ENCODE peak calls at places on chromosomes 6 and 20, in five cellular contexts. R is neuronal stem cell, D is mesenchymal stem cell, X is H1, U is H9. V is an unnamed sample.

GRCh38 chr6:91731939-91732338 is 1145.1 kb upstream of the MAP3K7 start:
- DNase-seq in R (no peak), D (no peak), X (no peak), U (no peak), V (no peak)

GRCh38 chr6:142372348-142372747 is 70.5 kb downstream of the ADGRG6 start:
- DNase-seq in R (no peak), D (peak), X (no peak), U (no peak), V (no peak)

GRCh38 chr20:48826064-48826463 is 1.7 kb downstream of the PREX1 start:
- DNase-seq in R (peak), D (no peak), X (peak), U (peak), V (no peak)

GRCh38 chr6:166619912-166620311 is 7.1 kb downstream of the RPS6KA2 start:
- DNase-seq in R (no peak), D (peak), X (no peak), U (no peak), V (peak)

GRCh38 chr6:146997062-146997461 is 207.2 kb upstream of the STXBP5 start:
- DNase-seq in R (no peak), D (peak), X (no peak), U (no peak), V (no peak)

GRCh38 chr20:34175072-34175471 is 63.0 kb upstream of the EIF2S2 start:
- DNase-seq in R (no peak), D (no peak), X (no peak), U (no peak), V (no peak)

GRCh38 chr6:19142236-19142635 is 694.9 kb upstream of the ID4 start:
- DNase-seq in R (no peak), D (no peak), X (no peak), U (no peak), V (no peak)

GRCh38 chr20:32527447-32528055 is 57.6 kb downstream of the NOL4L start:
- DNase-seq in R (no peak), D (no peak), X (no peak), U (no peak), V (no peak)

GRCh38 chr6:56517155-56517745 is 125.4 kb downstream of the DST start:
- DNase-seq in R (no peak), D (peak), X (no peak), U (no peak), V (no peak)

GRCh38 chr6:30591008-30591407 is 19.8 kb downstream of the ABCF1 start:
- DNase-seq in R (no peak), D (peak), X (no peak), U (no peak), V (peak)

GRCh38 chr6:88843040-88843439 is 120.4 kb downstream of the RNGTT start:
- DNase-seq in R (no peak), D (no peak), X (no peak), U (no peak), V (no peak)

GRCh38 chr6:137693737-137694136 is 173.3 kb upstream of the TNFAIP3 start:
- DNase-seq in R (no peak), D (no peak), X (no peak), U (no peak), V (peak)

GRCh38 chr6:20211037-20211940 is 980 bp downstream of the MBOAT1 start:
- DNase-seq in R (no peak), D (no peak), X (no peak), U (peak), V (no peak)

GRCh38 chr20:1920252-1920651 is 25.0 kb downstream of the SIRPA start:
- DNase-seq in R (no peak), D (no peak), X (no peak), U (no peak), V (no peak)

GRCh38 chr6:38797391-38797790 is 82.3 kb downstream of the DNAH8 start:
- DNase-seq in R (no peak), D (no peak), X (no peak), U (no peak), V (no peak)

GRCh38 chr6:139334791-139335446 is 39.5 kb downstream of the CITED2 start:
- DNase-seq in R (no peak), D (peak), X (no peak), U (no peak), V (peak)

GRCh38 chr20:36507746-36508145 is 33.6 kb upstream of the MYL9 start:
- DNase-seq in R (no peak), D (no peak), X (no peak), U (no peak), V (peak)

GRCh38 chr6:163652328-163652727 is 237.8 kb downstream of the QKI start:
- DNase-seq in R (no peak), D (no peak), X (no peak), U (no peak), V (no peak)

GRCh38 chr20:21554985-21555384 is 41.1 kb upstream of the NKX2-2 start:
- DNase-seq in R (no peak), D (no peak), X (no peak), U (no peak), V (no peak)

GRCh38 chr6:2630891-2631458 is 119.7 kb downstream of the MYLK4 start:
- DNase-seq in R (no peak), D (no peak), X (no peak), U (no peak), V (peak)

GRCh38 chr20:50409495-50409894 is 100.7 kb upstream of the PTPN1 start:
- DNase-seq in R (no peak), D (no peak), X (no peak), U (no peak), V (no peak)

GRCh38 chr6:11851405-11851804 is 72.8 kb upstream of the ADTRP start:
- DNase-seq in R (no peak), D (peak), X (no peak), U (no peak), V (no peak)

GRCh38 chr6:169881976-169882375 is 130.6 kb downstream of the ERMARD start:
- DNase-seq in R (no peak), D (no peak), X (no peak), U (no peak), V (no peak)

GRCh38 chr6:129567374-129567773 is 142.6 kb downstream of the ARHGAP18 start:
- DNase-seq in R (no peak), D (no peak), X (peak), U (peak), V (peak)

GRCh38 chr6:45574885-45575284 is 197.2 kb upstream of the SUPT3H start:
- DNase-seq in R (no peak), D (no peak), X (no peak), U (no peak), V (peak)

GRCh38 chr6:157283900-157284737 is 39.2 kb downstream of the TMEM242 start:
- DNase-seq in R (no peak), D (no peak), X (no peak), U (no peak), V (no peak)

GRCh38 chr6:157539421-157539822 is 158.4 kb downstream of the ZDHHC14 start:
- DNase-seq in R (no peak), D (no peak), X (no peak), U (no peak), V (no peak)

GRCh38 chr20:18571578-18571977 is 4.3 kb downstream of the SMIM26 start:
- DNase-seq in R (no peak), D (no peak), X (no peak), U (no peak), V (no peak)

GRCh38 chr20:32189691-32190607 is 17.6 kb downstream of the PLAGL2 start:
- DNase-seq in R (peak), D (peak), X (no peak), U (peak), V (no peak)

GRCh38 chr6:43714311-43715055 is 26.9 kb upstream of the MRPS18A start:
- DNase-seq in R (no peak), D (no peak), X (no peak), U (no peak), V (no peak)

GRCh38 chr20:49288784-49289696 is 11.2 kb upstream of the ZNFX1 start:
- DNase-seq in R (no peak), D (peak), X (no peak), U (no peak), V (peak)

GRCh38 chr6:37663016-37663810 is 34.5 kb downstream of the MDGA1 start:
- DNase-seq in R (no peak), D (peak), X (no peak), U (no peak), V (no peak)

GRCh38 chr20:16393297-16393696 is 180.0 kb downstream of the KIF16B start:
- DNase-seq in R (no peak), D (no peak), X (no peak), U (no peak), V (no peak)

GRCh38 chr6:14759976-14760672 is 485.7 kb upstream of the JARID2 start:
- DNase-seq in R (no peak), D (no peak), X (no peak), U (no peak), V (no peak)

GRCh38 chr20:56875052-56875663 is 246.1 kb downstream of the TFAP2C start:
- DNase-seq in R (no peak), D (peak), X (no peak), U (peak), V (peak)

GRCh38 chr20:32474967-32475819 is 109.9 kb downstream of the NOL4L start:
- DNase-seq in R (peak), D (peak), X (no peak), U (peak), V (no peak)

DNA sequence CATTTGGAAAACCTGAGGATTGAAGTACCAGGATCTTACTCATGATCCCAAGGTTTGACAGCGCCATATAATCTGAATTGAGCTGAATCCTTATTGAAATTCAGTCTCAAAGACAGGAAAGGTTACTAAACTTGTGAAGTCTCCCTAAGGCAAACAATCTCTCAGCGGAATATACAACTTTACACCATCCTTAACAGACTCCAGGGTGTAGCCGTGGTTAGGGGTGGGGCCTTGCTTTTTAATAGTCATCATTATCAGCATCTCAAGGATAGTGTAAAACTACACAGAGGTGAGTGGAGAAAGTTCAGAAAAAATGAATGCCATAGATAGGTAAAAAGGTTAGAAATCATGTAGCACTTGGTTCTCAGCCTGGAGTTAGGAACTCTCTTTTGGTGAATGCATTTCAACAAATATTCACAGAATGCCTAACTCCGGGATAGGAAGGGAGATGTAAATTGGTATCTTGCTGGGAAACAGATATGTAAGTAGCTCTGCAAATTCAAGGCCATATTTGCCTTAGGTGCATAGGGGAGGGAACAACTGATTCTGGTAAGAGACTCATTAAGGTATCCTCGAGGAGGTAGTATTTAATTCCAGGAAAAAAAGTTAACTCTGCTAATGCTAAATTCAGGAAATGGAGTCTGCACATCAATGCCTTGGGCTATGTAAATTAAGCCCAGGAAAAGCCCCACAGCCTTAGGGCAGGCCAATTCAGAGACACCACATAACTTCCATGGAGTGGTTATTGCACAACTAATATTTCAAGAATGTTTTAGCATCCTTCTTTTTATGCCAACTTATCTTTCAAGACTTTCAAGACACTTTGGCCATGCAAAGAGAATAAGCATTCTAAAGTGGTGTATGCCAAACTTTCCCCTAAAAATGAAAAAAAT is 61.6 kb downstream of the SNAP25 start:
- DNase-seq in R (no peak), D (no peak), X (no peak), U (no peak), V (peak)
- H3K14ac ChIP-seq in R (no peak), D (no peak), X (no peak), U (no peak), V (no peak)

GRCh38 chr6:4661391-4661790 is 114.8 kb upstream of the CDYL start:
- DNase-seq in R (no peak), D (no peak), X (no peak), U (peak), V (no peak)

GRCh38 chr6:4662886-4663285 is 113.3 kb upstream of the CDYL start:
- DNase-seq in R (no peak), D (peak), X (no peak), U (no peak), V (no peak)

GRCh38 chr6:4664911-4665310 is 111.3 kb upstream of the CDYL start:
- DNase-seq in R (no peak), D (no peak), X (no peak), U (no peak), V (no peak)

GRCh38 chr6:4665489-4666417 is 110.5 kb upstream of the CDYL start:
- DNase-seq in R (no peak), D (no peak), X (no peak), U (no peak), V (no peak)

GRCh38 chr6:4664117-4664626 is 112.0 kb upstream of the CDYL start:
- DNase-seq in R (no peak), D (peak), X (no peak), U (no peak), V (peak)
- H2BK12ac ChIP-seq in R (no peak), D (no peak), X (peak), U (no peak), V (no peak)

GRCh38 chr6:32177788-32178546 is at the start of gene RNF5:
- DNase-seq in R (peak), D (peak), X (peak), U (peak), V (peak)
- H3K14ac ChIP-seq in R (no peak), D (peak), X (no peak), U (peak), V (peak)

DNA sequence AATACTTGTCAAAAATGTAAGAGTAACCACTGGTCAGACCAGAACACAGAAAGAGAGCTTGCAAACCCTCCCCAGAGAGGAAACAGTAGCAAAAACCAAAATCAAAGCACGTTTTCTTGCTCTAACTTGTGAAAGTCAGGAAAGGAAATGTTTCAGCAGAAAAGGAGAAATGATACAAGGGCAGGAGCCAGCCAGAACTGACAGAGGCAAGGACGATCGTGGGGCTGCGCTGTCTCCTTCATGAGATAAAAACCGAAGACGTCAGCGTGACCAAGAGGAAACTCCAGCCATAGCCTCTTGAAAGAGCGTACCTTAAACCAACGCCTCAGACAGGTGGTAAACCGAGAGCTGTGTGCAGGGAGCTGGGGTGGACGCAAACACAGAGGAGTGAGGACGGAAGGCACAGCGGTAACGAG is 27.5 kb downstream of the LAMA5 start:
- DNase-seq in R (no peak), D (no peak), X (no peak), U (no peak), V (no peak)
- H2BK12ac ChIP-seq in R (no peak), D (no peak), X (no peak), U (no peak), V (no peak)

GRCh38 chr20:62951896-62952372 is 575 bp upstream of the SLC17A9 start:
- DNase-seq in R (no peak), D (no peak), X (no peak), U (no peak), V (no peak)
- H3K14ac ChIP-seq in R (no peak), D (peak), X (no peak), U (no peak), V (no peak)